ENCODE peak calls at places on chromosomes 13 and 19, in eight cellular contexts. One of them, this sample, is unnamed.

GRCh38 chr19:13013649-13014048 is 18.4 kb downstream of the NFIX start:
- DNase-seq in activated effector memory CD4-positive, alpha-beta T cell treated with anti-CD3 and anti-CD28 coated beads, Interleukin-2, amount 50 U/mL, for 16 hours: no peak
- DNase-seq in GM13976: no peak
- DNase-seq in stimulated activated CD8-positive, alpha-beta memory T cell treated with anti-CD3 and anti-CD28 coated beads, Interleukin-7, amount 100 ng/mL, for 1 hour: no peak
- DNase-seq in mucosa of descending colon: no peak
- DNase-seq in T-cell: no peak
- DNase-seq in ecto neural progenitor cell: no peak
- DNase-seq in DMS 273 treated with DMSO at 0.1 percent for 48 hours: no peak
- DNase-seq in this sample: no peak

GRCh38 chr19:10454267-10454666 is 33.9 kb downstream of the PDE4A start:
- DNase-seq in GM13976: no peak
- DNase-seq in stimulated activated CD8-positive, alpha-beta memory T cell treated with anti-CD3 and anti-CD28 coated beads, Interleukin-7, amount 100 ng/mL, for 1 hour: no peak
- DNase-seq in ecto neural progenitor cell: peak
- DNase-seq in mucosa of descending colon: no peak
- DNase-seq in activated effector memory CD4-positive, alpha-beta T cell treated with anti-CD3 and anti-CD28 coated beads, Interleukin-2, amount 50 U/mL, for 16 hours: no peak
- DNase-seq in DMS 273 treated with DMSO at 0.1 percent for 48 hours: no peak
- DNase-seq in T-cell: no peak
- DNase-seq in this sample: no peak

GRCh38 chr13:21060063-21060826 is 1.1 kb downstream of the LATS2 start:
- DNase-seq in DMS 273 treated with DMSO at 0.1 percent for 48 hours: no peak
- DNase-seq in stimulated activated CD8-positive, alpha-beta memory T cell treated with anti-CD3 and anti-CD28 coated beads, Interleukin-7, amount 100 ng/mL, for 1 hour: no peak
- DNase-seq in T-cell: no peak
- DNase-seq in activated effector memory CD4-positive, alpha-beta T cell treated with anti-CD3 and anti-CD28 coated beads, Interleukin-2, amount 50 U/mL, for 16 hours: no peak
- DNase-seq in mucosa of descending colon: peak
- DNase-seq in GM13976: peak
- DNase-seq in ecto neural progenitor cell: peak
- DNase-seq in this sample: peak

GRCh38 chr19:35011737-35012682 is 11.9 kb downstream of the GRAMD1A start:
- DNase-seq in DMS 273 treated with DMSO at 0.1 percent for 48 hours: no peak
- DNase-seq in GM13976: no peak
- DNase-seq in T-cell: no peak
- DNase-seq in activated effector memory CD4-positive, alpha-beta T cell treated with anti-CD3 and anti-CD28 coated beads, Interleukin-2, amount 50 U/mL, for 16 hours: no peak
- DNase-seq in ecto neural progenitor cell: no peak
- DNase-seq in mucosa of descending colon: no peak
- DNase-seq in stimulated activated CD8-positive, alpha-beta memory T cell treated with anti-CD3 and anti-CD28 coated beads, Interleukin-7, amount 100 ng/mL, for 1 hour: no peak
- DNase-seq in this sample: no peak

GRCh38 chr13:89269737-89270136 is 1598.6 kb downstream of the SLITRK5 start:
- DNase-seq in mucosa of descending colon: no peak
- DNase-seq in ecto neural progenitor cell: no peak
- DNase-seq in stimulated activated CD8-positive, alpha-beta memory T cell treated with anti-CD3 and anti-CD28 coated beads, Interleukin-7, amount 100 ng/mL, for 1 hour: no peak
- DNase-seq in DMS 273 treated with DMSO at 0.1 percent for 48 hours: no peak
- DNase-seq in activated effector memory CD4-positive, alpha-beta T cell treated with anti-CD3 and anti-CD28 coated beads, Interleukin-2, amount 50 U/mL, for 16 hours: no peak
- DNase-seq in GM13976: no peak
- DNase-seq in T-cell: no peak
- DNase-seq in this sample: no peak

GRCh38 chr13:72792640-72793039 is 10.7 kb downstream of the PIBF1 start:
- DNase-seq in stimulated activated CD8-positive, alpha-beta memory T cell treated with anti-CD3 and anti-CD28 coated beads, Interleukin-7, amount 100 ng/mL, for 1 hour: no peak
- DNase-seq in T-cell: no peak
- DNase-seq in mucosa of descending colon: no peak
- DNase-seq in ecto neural progenitor cell: no peak
- DNase-seq in DMS 273 treated with DMSO at 0.1 percent for 48 hours: no peak
- DNase-seq in activated effector memory CD4-positive, alpha-beta T cell treated with anti-CD3 and anti-CD28 coated beads, Interleukin-2, amount 50 U/mL, for 16 hours: no peak
- DNase-seq in GM13976: no peak
- DNase-seq in this sample: no peak

GRCh38 chr19:36973021-36973843 is 57.1 kb downstream of the ZNF568 start:
- DNase-seq in DMS 273 treated with DMSO at 0.1 percent for 48 hours: peak
- DNase-seq in activated effector memory CD4-positive, alpha-beta T cell treated with anti-CD3 and anti-CD28 coated beads, Interleukin-2, amount 50 U/mL, for 16 hours: peak
- DNase-seq in mucosa of descending colon: peak
- DNase-seq in ecto neural progenitor cell: peak
- DNase-seq in stimulated activated CD8-positive, alpha-beta memory T cell treated with anti-CD3 and anti-CD28 coated beads, Interleukin-7, amount 100 ng/mL, for 1 hour: peak
- DNase-seq in GM13976: peak
- DNase-seq in T-cell: peak
- DNase-seq in this sample: peak

GRCh38 chr19:9934132-9934950 is 2.0 kb downstream of the OLFM2 start:
- DNase-seq in activated effector memory CD4-positive, alpha-beta T cell treated with anti-CD3 and anti-CD28 coated beads, Interleukin-2, amount 50 U/mL, for 16 hours: peak
- DNase-seq in GM13976: peak
- DNase-seq in DMS 273 treated with DMSO at 0.1 percent for 48 hours: no peak
- DNase-seq in ecto neural progenitor cell: peak
- DNase-seq in mucosa of descending colon: peak
- DNase-seq in stimulated activated CD8-positive, alpha-beta memory T cell treated with anti-CD3 and anti-CD28 coated beads, Interleukin-7, amount 100 ng/mL, for 1 hour: peak
- DNase-seq in T-cell: peak
- DNase-seq in this sample: peak

GRCh38 chr19:4023600-4024398 is 16.3 kb downstream of the PIAS4 start:
- DNase-seq in T-cell: no peak
- DNase-seq in GM13976: no peak
- DNase-seq in ecto neural progenitor cell: no peak
- DNase-seq in mucosa of descending colon: no peak
- DNase-seq in activated effector memory CD4-positive, alpha-beta T cell treated with anti-CD3 and anti-CD28 coated beads, Interleukin-2, amount 50 U/mL, for 16 hours: no peak
- DNase-seq in stimulated activated CD8-positive, alpha-beta memory T cell treated with anti-CD3 and anti-CD28 coated beads, Interleukin-7, amount 100 ng/mL, for 1 hour: no peak
- DNase-seq in DMS 273 treated with DMSO at 0.1 percent for 48 hours: no peak
- DNase-seq in this sample: no peak

GRCh38 chr13:54775501-54776191 is 1747.0 kb downstream of the OLFM4 start:
- DNase-seq in activated effector memory CD4-positive, alpha-beta T cell treated with anti-CD3 and anti-CD28 coated beads, Interleukin-2, amount 50 U/mL, for 16 hours: no peak
- DNase-seq in GM13976: no peak
- DNase-seq in stimulated activated CD8-positive, alpha-beta memory T cell treated with anti-CD3 and anti-CD28 coated beads, Interleukin-7, amount 100 ng/mL, for 1 hour: no peak
- DNase-seq in mucosa of descending colon: peak
- DNase-seq in T-cell: no peak
- DNase-seq in DMS 273 treated with DMSO at 0.1 percent for 48 hours: no peak
- DNase-seq in ecto neural progenitor cell: no peak
- DNase-seq in this sample: no peak

GRCh38 chr13:47306991-47307390 is 410.1 kb upstream of the HTR2A start:
- DNase-seq in GM13976: no peak
- DNase-seq in mucosa of descending colon: no peak
- DNase-seq in T-cell: no peak
- DNase-seq in activated effector memory CD4-positive, alpha-beta T cell treated with anti-CD3 and anti-CD28 coated beads, Interleukin-2, amount 50 U/mL, for 16 hours: no peak
- DNase-seq in DMS 273 treated with DMSO at 0.1 percent for 48 hours: no peak
- DNase-seq in stimulated activated CD8-positive, alpha-beta memory T cell treated with anti-CD3 and anti-CD28 coated beads, Interleukin-7, amount 100 ng/mL, for 1 hour: no peak
- DNase-seq in ecto neural progenitor cell: no peak
- DNase-seq in this sample: no peak

GRCh38 chr13:75470676-75471075 is 11.3 kb downstream of the TBC1D4 start:
- DNase-seq in DMS 273 treated with DMSO at 0.1 percent for 48 hours: no peak
- DNase-seq in stimulated activated CD8-positive, alpha-beta memory T cell treated with anti-CD3 and anti-CD28 coated beads, Interleukin-7, amount 100 ng/mL, for 1 hour: no peak
- DNase-seq in GM13976: no peak
- DNase-seq in mucosa of descending colon: no peak
- DNase-seq in activated effector memory CD4-positive, alpha-beta T cell treated with anti-CD3 and anti-CD28 coated beads, Interleukin-2, amount 50 U/mL, for 16 hours: no peak
- DNase-seq in ecto neural progenitor cell: no peak
- DNase-seq in T-cell: no peak
- DNase-seq in this sample: no peak

GRCh38 chr13:94351292-94352000 is 128.0 kb downstream of the DCT start:
- DNase-seq in T-cell: no peak
- DNase-seq in stimulated activated CD8-positive, alpha-beta memory T cell treated with anti-CD3 and anti-CD28 coated beads, Interleukin-7, amount 100 ng/mL, for 1 hour: no peak
- DNase-seq in mucosa of descending colon: no peak
- DNase-seq in ecto neural progenitor cell: no peak
- DNase-seq in DMS 273 treated with DMSO at 0.1 percent for 48 hours: no peak
- DNase-seq in GM13976: peak
- DNase-seq in activated effector memory CD4-positive, alpha-beta T cell treated with anti-CD3 and anti-CD28 coated beads, Interleukin-2, amount 50 U/mL, for 16 hours: no peak
- DNase-seq in this sample: no peak

GRCh38 chr13:80824231-80824630 is 483.3 kb upstream of the SPRY2 start:
- DNase-seq in DMS 273 treated with DMSO at 0.1 percent for 48 hours: no peak
- DNase-seq in stimulated activated CD8-positive, alpha-beta memory T cell treated with anti-CD3 and anti-CD28 coated beads, Interleukin-7, amount 100 ng/mL, for 1 hour: no peak
- DNase-seq in T-cell: no peak
- DNase-seq in mucosa of descending colon: no peak
- DNase-seq in ecto neural progenitor cell: no peak
- DNase-seq in GM13976: no peak
- DNase-seq in activated effector memory CD4-positive, alpha-beta T cell treated with anti-CD3 and anti-CD28 coated beads, Interleukin-2, amount 50 U/mL, for 16 hours: no peak
- DNase-seq in this sample: no peak

GRCh38 chr19:7769171-7769570 is 6.1 kb downstream of the CLEC4M start:
- DNase-seq in activated effector memory CD4-positive, alpha-beta T cell treated with anti-CD3 and anti-CD28 coated beads, Interleukin-2, amount 50 U/mL, for 16 hours: no peak
- DNase-seq in ecto neural progenitor cell: no peak
- DNase-seq in T-cell: no peak
- DNase-seq in DMS 273 treated with DMSO at 0.1 percent for 48 hours: peak
- DNase-seq in mucosa of descending colon: no peak
- DNase-seq in GM13976: no peak
- DNase-seq in stimulated activated CD8-positive, alpha-beta memory T cell treated with anti-CD3 and anti-CD28 coated beads, Interleukin-7, amount 100 ng/mL, for 1 hour: no peak
- DNase-seq in this sample: no peak

GRCh38 chr19:5336195-5336965 is 4.2 kb downstream of the PTPRS start:
- DNase-seq in GM13976: no peak
- DNase-seq in T-cell: no peak
- DNase-seq in ecto neural progenitor cell: no peak
- DNase-seq in mucosa of descending colon: no peak
- DNase-seq in DMS 273 treated with DMSO at 0.1 percent for 48 hours: no peak
- DNase-seq in stimulated activated CD8-positive, alpha-beta memory T cell treated with anti-CD3 and anti-CD28 coated beads, Interleukin-7, amount 100 ng/mL, for 1 hour: no peak
- DNase-seq in activated effector memory CD4-positive, alpha-beta T cell treated with anti-CD3 and anti-CD28 coated beads, Interleukin-2, amount 50 U/mL, for 16 hours: no peak
- DNase-seq in this sample: no peak

GRCh38 chr13:110123041-110123809 is 183.7 kb downstream of the COL4A1 start:
- DNase-seq in stimulated activated CD8-positive, alpha-beta memory T cell treated with anti-CD3 and anti-CD28 coated beads, Interleukin-7, amount 100 ng/mL, for 1 hour: no peak
- DNase-seq in mucosa of descending colon: no peak
- DNase-seq in GM13976: peak
- DNase-seq in T-cell: no peak
- DNase-seq in ecto neural progenitor cell: peak
- DNase-seq in DMS 273 treated with DMSO at 0.1 percent for 48 hours: no peak
- DNase-seq in activated effector memory CD4-positive, alpha-beta T cell treated with anti-CD3 and anti-CD28 coated beads, Interleukin-2, amount 50 U/mL, for 16 hours: no peak
- DNase-seq in this sample: no peak

GRCh38 chr19:51777570-51778460 is 16.8 kb downstream of the FPR2 start:
- DNase-seq in stimulated activated CD8-positive, alpha-beta memory T cell treated with anti-CD3 and anti-CD28 coated beads, Interleukin-7, amount 100 ng/mL, for 1 hour: no peak
- DNase-seq in GM13976: peak
- DNase-seq in T-cell: peak
- DNase-seq in ecto neural progenitor cell: peak
- DNase-seq in mucosa of descending colon: peak
- DNase-seq in activated effector memory CD4-positive, alpha-beta T cell treated with anti-CD3 and anti-CD28 coated beads, Interleukin-2, amount 50 U/mL, for 16 hours: peak
- DNase-seq in DMS 273 treated with DMSO at 0.1 percent for 48 hours: peak
- DNase-seq in this sample: peak

GRCh38 chr13:50611117-50611781 is 232.2 kb downstream of the DLEU7 start:
- DNase-seq in mucosa of descending colon: no peak
- DNase-seq in activated effector memory CD4-positive, alpha-beta T cell treated with anti-CD3 and anti-CD28 coated beads, Interleukin-2, amount 50 U/mL, for 16 hours: no peak
- DNase-seq in stimulated activated CD8-positive, alpha-beta memory T cell treated with anti-CD3 and anti-CD28 coated beads, Interleukin-7, amount 100 ng/mL, for 1 hour: no peak
- DNase-seq in GM13976: no peak
- DNase-seq in T-cell: no peak
- DNase-seq in DMS 273 treated with DMSO at 0.1 percent for 48 hours: no peak
- DNase-seq in ecto neural progenitor cell: no peak
- DNase-seq in this sample: no peak

GRCh38 chr13:33610471-33611015 is 207.4 kb upstream of the RFC3 start:
- DNase-seq in activated effector memory CD4-positive, alpha-beta T cell treated with anti-CD3 and anti-CD28 coated beads, Interleukin-2, amount 50 U/mL, for 16 hours: peak
- DNase-seq in mucosa of descending colon: peak
- DNase-seq in DMS 273 treated with DMSO at 0.1 percent for 48 hours: peak
- DNase-seq in GM13976: no peak
- DNase-seq in T-cell: peak
- DNase-seq in ecto neural progenitor cell: peak
- DNase-seq in stimulated activated CD8-positive, alpha-beta memory T cell treated with anti-CD3 and anti-CD28 coated beads, Interleukin-7, amount 100 ng/mL, for 1 hour: no peak
- DNase-seq in this sample: peak

GRCh38 chr19:47610546-47610894 is 1.6 kb downstream of the BICRA start:
- DNase-seq in stimulated activated CD8-positive, alpha-beta memory T cell treated with anti-CD3 and anti-CD28 coated beads, Interleukin-7, amount 100 ng/mL, for 1 hour: no peak
- DNase-seq in GM13976: no peak
- DNase-seq in DMS 273 treated with DMSO at 0.1 percent for 48 hours: no peak
- DNase-seq in T-cell: no peak
- DNase-seq in mucosa of descending colon: no peak
- DNase-seq in activated effector memory CD4-positive, alpha-beta T cell treated with anti-CD3 and anti-CD28 coated beads, Interleukin-2, amount 50 U/mL, for 16 hours: no peak
- DNase-seq in ecto neural progenitor cell: no peak
- DNase-seq in this sample: no peak

GRCh38 chr13:22740264-22740663 is 440.5 kb upstream of the SGCG start:
- DNase-seq in DMS 273 treated with DMSO at 0.1 percent for 48 hours: no peak
- DNase-seq in stimulated activated CD8-positive, alpha-beta memory T cell treated with anti-CD3 and anti-CD28 coated beads, Interleukin-7, amount 100 ng/mL, for 1 hour: no peak
- DNase-seq in mucosa of descending colon: no peak
- DNase-seq in T-cell: no peak
- DNase-seq in activated effector memory CD4-positive, alpha-beta T cell treated with anti-CD3 and anti-CD28 coated beads, Interleukin-2, amount 50 U/mL, for 16 hours: no peak
- DNase-seq in GM13976: no peak
- DNase-seq in ecto neural progenitor cell: no peak
- DNase-seq in this sample: no peak

GRCh38 chr19:10544753-10545251 is 1.1 kb downstream of the ATG4D start:
- DNase-seq in GM13976: peak
- DNase-seq in stimulated activated CD8-positive, alpha-beta memory T cell treated with anti-CD3 and anti-CD28 coated beads, Interleukin-7, amount 100 ng/mL, for 1 hour: no peak
- DNase-seq in activated effector memory CD4-positive, alpha-beta T cell treated with anti-CD3 and anti-CD28 coated beads, Interleukin-2, amount 50 U/mL, for 16 hours: no peak
- DNase-seq in DMS 273 treated with DMSO at 0.1 percent for 48 hours: no peak
- DNase-seq in T-cell: no peak
- DNase-seq in mucosa of descending colon: peak
- DNase-seq in ecto neural progenitor cell: no peak
- DNase-seq in this sample: no peak

GRCh38 chr13:43044720-43045301 is 21.4 kb downstream of the DNAJC15 start:
- DNase-seq in ecto neural progenitor cell: no peak
- DNase-seq in T-cell: no peak
- DNase-seq in mucosa of descending colon: no peak
- DNase-seq in activated effector memory CD4-positive, alpha-beta T cell treated with anti-CD3 and anti-CD28 coated beads, Interleukin-2, amount 50 U/mL, for 16 hours: no peak
- DNase-seq in DMS 273 treated with DMSO at 0.1 percent for 48 hours: no peak
- DNase-seq in stimulated activated CD8-positive, alpha-beta memory T cell treated with anti-CD3 and anti-CD28 coated beads, Interleukin-7, amount 100 ng/mL, for 1 hour: no peak
- DNase-seq in GM13976: no peak
- DNase-seq in this sample: no peak

GRCh38 chr19:10120538-10121198 is 969 bp upstream of the EIF3G start:
- DNase-seq in DMS 273 treated with DMSO at 0.1 percent for 48 hours: no peak
- DNase-seq in ecto neural progenitor cell: no peak
- DNase-seq in stimulated activated CD8-positive, alpha-beta memory T cell treated with anti-CD3 and anti-CD28 coated beads, Interleukin-7, amount 100 ng/mL, for 1 hour: no peak
- DNase-seq in mucosa of descending colon: no peak
- DNase-seq in T-cell: no peak
- DNase-seq in GM13976: no peak
- DNase-seq in activated effector memory CD4-positive, alpha-beta T cell treated with anti-CD3 and anti-CD28 coated beads, Interleukin-2, amount 50 U/mL, for 16 hours: no peak
- DNase-seq in this sample: no peak

GRCh38 chr13:36918246-36919060 is 1.6 kb downstream of the SMAD9 start:
- DNase-seq in GM13976: no peak
- DNase-seq in T-cell: no peak
- DNase-seq in stimulated activated CD8-positive, alpha-beta memory T cell treated with anti-CD3 and anti-CD28 coated beads, Interleukin-7, amount 100 ng/mL, for 1 hour: no peak
- DNase-seq in DMS 273 treated with DMSO at 0.1 percent for 48 hours: peak
- DNase-seq in ecto neural progenitor cell: no peak
- DNase-seq in activated effector memory CD4-positive, alpha-beta T cell treated with anti-CD3 and anti-CD28 coated beads, Interleukin-2, amount 50 U/mL, for 16 hours: no peak
- DNase-seq in mucosa of descending colon: no peak
- DNase-seq in this sample: no peak